ENCODE peak calls at places on chromosomes 6 and 20, in eight cellular contexts. X is neural crest cell; I is RWPE1; D is NCI-H1436; Y is activated gamma-delta T cell treated with Interleukin-2 at 50 U/mL for 16 hours; W is pancreas; G is activated CD4-positive, alpha-beta T cell treated with anti-CD3 and anti-CD28 coated beads for 4 hours; U is NCI-H1105. T is an unnamed sample.

GRCh38 chr6:158287047-158287446 is 25.2 kb upstream of the TULP4 start:
- DNase-seq in U (no peak), G (no peak), Y (no peak), I (no peak), X (no peak), W (no peak), D (no peak), T (no peak)

GRCh38 chr6:167300902-167301425 is 9.8 kb downstream of the UNC93A start:
- DNase-seq in X (no peak), G (no peak), Y (no peak), D (no peak), W (no peak), U (no peak), I (no peak), T (no peak)

GRCh38 chr6:156791261-156791850 is 14.2 kb downstream of the ARID1B start:
- DNase-seq in W (peak; percentile 20), Y (no peak), I (peak; percentile 55), G (peak; percentile 52), D (peak; percentile 72), X (no peak), U (peak; percentile 99), T (no peak)

GRCh38 chr6:1135726-1136414 is 176.0 kb upstream of the FOXQ1 start:
- DNase-seq in U (no peak), G (no peak), Y (no peak), W (no peak), D (no peak), I (no peak), X (no peak), T (no peak)

GRCh38 chr6:27448456-27448855 is 24.4 kb downstream of the ZNF184 start:
- DNase-seq in Y (no peak), I (no peak), X (no peak), U (no peak), G (no peak), W (no peak), D (no peak), T (no peak)

GRCh38 chr6:88166901-88167624 is 916 bp upstream of the CNR1 start:
- DNase-seq in D (no peak), I (no peak), Y (no peak), U (no peak), X (peak; percentile 16), G (no peak), W (no peak), T (no peak)

GRCh38 chr6:161355731-161356130 is 81.9 kb upstream of the AGPAT4 start:
- DNase-seq in X (no peak), D (no peak), W (no peak), I (no peak), Y (no peak), U (no peak), G (no peak), T (no peak)

GRCh38 chr20:44819936-44820335 is 9.6 kb upstream of the RIMS4 start:
- DNase-seq in U (no peak), D (no peak), Y (no peak), X (no peak), I (no peak), G (no peak), W (no peak), T (no peak)

GRCh38 chr6:33693186-33694158 is 18.0 kb downstream of the UQCC2 start:
- DNase-seq in G (no peak), U (no peak), D (no peak), I (no peak), Y (no peak), W (no peak), X (no peak), T (no peak)

GRCh38 chr6:155395339-155395738 is 60.3 kb downstream of the NOX3 start:
- DNase-seq in I (no peak), X (no peak), D (no peak), G (no peak), Y (no peak), U (no peak), W (no peak), T (no peak)

GRCh38 chr6:106014930-106015329 is 71.2 kb upstream of the PRDM1 start:
- DNase-seq in W (no peak), U (no peak), G (no peak), Y (no peak), X (no peak), D (no peak), I (no peak), T (no peak)

GRCh38 chr6:145848555-145848954 is 34.0 kb upstream of the FBXO30 start:
- DNase-seq in W (no peak), D (no peak), U (no peak), I (no peak), G (no peak), Y (no peak), X (no peak), T (no peak)

GRCh38 chr6:16700202-16700997 is 60.9 kb downstream of the ATXN1 start:
- DNase-seq in D (no peak), X (no peak), I (no peak), W (no peak), U (no peak), G (no peak), Y (peak; percentile 36), T (no peak)

GRCh38 chr6:7647504-7647903 is 57.5 kb downstream of the SNRNP48 start:
- DNase-seq in W (no peak), I (no peak), X (no peak), Y (no peak), D (no peak), U (no peak), G (no peak), T (no peak)

GRCh38 chr6:2562721-2563120 is 188.0 kb downstream of the MYLK4 start:
- DNase-seq in X (no peak), W (no peak), U (no peak), G (no peak), D (no peak), I (no peak), Y (no peak), T (no peak)

GRCh38 chr20:17655286-17655651 is 26.8 kb downstream of the RRBP1 start:
- DNase-seq in W (peak; percentile 3), X (no peak), Y (no peak), I (no peak), U (no peak), G (no peak), D (no peak), T (no peak)

GRCh38 chr6:52603000-52603795 is 26.3 kb upstream of the TRAM2 start:
- DNase-seq in I (no peak), X (no peak), W (no peak), U (no peak), Y (no peak), D (no peak), G (no peak), T (no peak)